ENCODE peak calls at places on chromosome 15, in nine cellular contexts. C, A, J, T, D, U, P, H and L are unnamed samples.

GRCh38 chr15:38002883-38003477 is 68.5 kb downstream of the TMCO5A start:
- DNase-seq in D (peak), U (peak), P (no peak), C (no peak), H (peak), T (peak), J (peak), A (peak), L (peak)

GRCh38 chr15:96586901-96587300 is 256.4 kb downstream of the NR2F2 start:
- DNase-seq in D (no peak), H (no peak), C (no peak), T (no peak), A (no peak), J (no peak), U (no peak), P (no peak), L (no peak)

GRCh38 chr15:78682013-78682651 is 41.1 kb upstream of the CHRNB4 start:
- DNase-seq in J (no peak), A (no peak), U (no peak), P (no peak), D (no peak), H (no peak), C (no peak), T (no peak), L (no peak)

GRCh38 chr15:88907111-88907510 is 6.1 kb downstream of the MFGE8 start:
- DNase-seq in J (no peak), C (no peak), D (no peak), U (no peak), T (no peak), A (no peak), P (no peak), H (no peak), L (no peak)

GRCh38 chr15:94064676-94065313 is 166.6 kb upstream of the MCTP2 start:
- DNase-seq in P (no peak), A (no peak), J (no peak), H (no peak), U (no peak), C (no peak), T (no peak), D (no peak), L (no peak)

GRCh38 chr15:60914360-60914759 is 314.7 kb downstream of the RORA start:
- DNase-seq in P (no peak), A (no peak), D (no peak), T (no peak), U (no peak), H (no peak), C (no peak), J (no peak), L (no peak)

GRCh38 chr15:56281145-56281544 is 37.5 kb upstream of the RFX7 start:
- DNase-seq in J (peak), A (no peak), H (no peak), P (no peak), U (no peak), T (no peak), D (no peak), C (no peak), L (no peak)

GRCh38 chr15:41827290-41827879 is 507 bp upstream of the JMJD7 start:
- DNase-seq in C (no peak), A (peak), D (no peak), J (peak), U (peak), H (no peak), T (peak), P (no peak), L (no peak)

GRCh38 chr15:92811514-92811913 is 88.6 kb upstream of the CHD2 start:
- DNase-seq in P (no peak), C (no peak), H (no peak), T (peak), U (peak), D (no peak), A (peak), J (no peak), L (no peak)

GRCh38 chr15:74869726-74870407 is 3.3 kb downstream of the SCAMP2 start:
- DNase-seq in D (no peak), J (no peak), A (peak), C (no peak), T (no peak), H (peak), U (peak), P (no peak), L (no peak)

GRCh38 chr15:74283366-74283765 is 47.2 kb downstream of the CCDC33 start:
- DNase-seq in H (no peak), J (peak), C (no peak), U (no peak), T (no peak), A (no peak), D (no peak), P (no peak), L (no peak)

GRCh38 chr15:24956131-24956838 is 1.5 kb downstream of the SNRPN start:
- DNase-seq in C (peak), T (no peak), P (no peak), U (no peak), D (peak), A (peak), J (peak), H (peak), L (peak)

GRCh38 chr15:87929835-87930234 is 326.7 kb downstream of the NTRK3 start:
- DNase-seq in U (no peak), P (no peak), D (no peak), A (no peak), C (no peak), H (no peak), J (no peak), T (no peak), L (no peak)

DNA sequence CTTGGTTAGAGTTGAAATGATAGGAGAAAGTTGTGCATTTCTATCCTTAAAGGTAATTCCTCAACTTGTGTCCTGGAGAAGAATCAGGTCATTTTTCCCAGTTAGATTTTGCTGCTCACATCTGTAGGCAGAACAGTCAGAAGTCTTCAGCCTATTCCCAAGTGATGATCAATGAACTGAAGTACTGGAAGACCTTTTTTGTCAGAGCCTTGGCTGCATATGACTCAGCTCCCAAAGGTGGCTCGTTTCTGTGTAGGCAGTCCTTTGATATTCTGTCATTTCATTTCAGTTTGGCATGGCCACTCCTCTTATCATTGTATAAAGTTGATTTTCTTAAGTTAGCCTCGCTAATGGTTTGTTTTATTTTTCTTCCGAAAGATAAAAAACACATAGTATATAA is 90.7 kb downstream of the KLHL25 start:
- DNase-seq in P (no peak), A (no peak), H (peak), J (no peak), C (no peak), U (no peak), T (no peak), D (no peak), L (no peak)
- H3K4me3 ChIP-seq in P (no peak), A (no peak), H (no peak), J (no peak), C (no peak), U (peak), T (no peak), D (no peak), L (no peak)

DNA sequence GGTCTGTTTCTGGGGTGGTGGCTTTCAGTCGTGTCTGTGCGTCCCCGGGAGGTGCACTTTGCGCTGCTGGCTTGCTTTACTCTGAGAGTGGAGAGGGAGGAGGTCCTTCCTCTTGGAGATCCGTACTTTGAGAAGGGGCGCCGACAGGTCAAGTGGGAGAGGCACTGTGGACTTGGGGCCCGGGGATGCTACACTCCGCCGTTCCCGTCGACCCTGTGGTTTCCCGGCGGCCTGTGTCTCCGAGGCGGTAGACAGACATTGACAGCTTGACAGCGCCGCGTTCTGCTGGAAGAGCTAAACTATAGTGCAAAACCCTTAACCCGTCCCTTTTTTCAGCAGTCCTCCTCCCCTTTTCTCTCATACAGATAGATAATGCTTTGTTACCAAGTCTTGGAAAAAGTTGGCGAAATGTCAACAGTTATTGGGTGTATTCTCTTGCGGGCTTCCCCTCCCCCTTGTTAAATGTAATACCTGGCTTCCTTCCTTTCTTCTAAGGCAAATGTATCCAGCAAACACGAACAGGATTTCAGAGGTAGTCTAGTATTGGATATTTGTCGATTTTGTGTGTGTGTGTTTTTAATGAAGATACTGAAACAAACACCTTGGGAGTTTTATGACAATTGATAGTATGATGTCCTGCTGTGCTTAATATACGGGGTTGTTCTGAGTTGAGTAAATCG is 6.6 kb downstream of the TPM1 start:
- DNase-seq in A (peak), P (no peak), U (peak), H (peak), D (no peak), T (no peak), J (peak), C (no peak), L (no peak)
- TF ChIP-seq CTCF in A (no peak), P (no peak), U (no peak), H (no peak), D (no peak), T (no peak), J (no peak), C (no peak), L (no peak)

DNA sequence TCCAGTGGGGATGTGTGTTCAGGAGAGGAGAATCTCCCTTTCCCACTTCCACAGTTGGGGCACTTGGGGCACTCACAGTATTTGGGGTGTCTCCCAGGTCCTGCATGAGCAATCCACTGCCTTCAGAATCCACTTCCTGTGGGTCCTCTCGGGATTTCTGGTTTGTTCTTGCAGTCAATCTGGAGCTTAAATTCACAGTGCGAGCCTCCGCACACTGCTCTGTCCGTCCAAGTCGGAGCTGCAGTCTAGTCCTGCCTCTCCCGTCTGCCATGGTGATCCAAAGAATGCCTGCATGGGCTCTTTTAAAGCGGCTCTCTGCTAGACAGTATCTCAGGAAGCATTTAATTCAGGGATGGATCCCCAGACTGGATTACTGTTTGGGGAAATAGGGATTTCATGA is 142.7 kb downstream of the HCN4 start:
- DNase-seq in D (no peak), H (no peak), A (no peak), C (no peak), P (no peak), J (no peak), T (no peak), U (no peak), L (no peak)
- H3K4me3 ChIP-seq in D (no peak), H (no peak), A (no peak), C (no peak), P (no peak), J (no peak), T (no peak), U (no peak), L (no peak)

DNA sequence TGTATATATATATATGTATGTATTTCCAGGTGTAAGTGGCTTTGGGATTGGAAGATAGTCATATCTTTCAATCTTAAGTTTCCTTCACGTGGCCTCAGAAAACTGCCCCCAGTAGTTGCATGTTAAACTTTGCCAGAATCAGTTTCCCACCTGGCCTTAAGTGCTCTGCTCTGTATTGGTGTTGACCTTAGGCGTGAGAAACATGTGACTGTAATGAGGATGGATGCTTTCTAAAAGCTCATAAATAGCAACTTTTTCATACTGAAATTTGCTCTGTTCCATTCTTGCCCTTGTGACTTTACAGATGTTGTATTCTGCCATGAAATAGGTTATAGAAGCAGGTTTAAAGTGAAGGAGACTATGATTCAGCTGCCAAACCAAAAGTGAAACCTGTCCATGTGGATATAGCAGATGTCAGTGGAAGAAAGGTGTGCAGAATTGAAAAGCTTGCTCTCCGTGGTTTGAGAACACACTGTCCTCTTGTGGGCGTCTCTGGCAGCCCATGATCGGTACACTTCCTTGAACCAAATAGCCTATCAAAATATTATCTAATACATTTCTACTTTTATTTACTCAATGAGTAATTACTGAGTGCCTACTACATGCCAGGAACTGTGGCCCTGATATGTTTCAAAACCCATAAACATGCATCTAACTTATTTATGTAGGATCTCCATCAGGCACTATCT is 15.8 kb downstream of the SCG5 start:
- DNase-seq in T (no peak), U (no peak), A (no peak), D (no peak), H (no peak), J (no peak), C (no peak), P (no peak), L (no peak)
- TF ChIP-seq CTCF in T (no peak), U (peak), A (peak), D (peak), H (no peak), J (no peak), C (peak), P (no peak), L (no peak)

DNA sequence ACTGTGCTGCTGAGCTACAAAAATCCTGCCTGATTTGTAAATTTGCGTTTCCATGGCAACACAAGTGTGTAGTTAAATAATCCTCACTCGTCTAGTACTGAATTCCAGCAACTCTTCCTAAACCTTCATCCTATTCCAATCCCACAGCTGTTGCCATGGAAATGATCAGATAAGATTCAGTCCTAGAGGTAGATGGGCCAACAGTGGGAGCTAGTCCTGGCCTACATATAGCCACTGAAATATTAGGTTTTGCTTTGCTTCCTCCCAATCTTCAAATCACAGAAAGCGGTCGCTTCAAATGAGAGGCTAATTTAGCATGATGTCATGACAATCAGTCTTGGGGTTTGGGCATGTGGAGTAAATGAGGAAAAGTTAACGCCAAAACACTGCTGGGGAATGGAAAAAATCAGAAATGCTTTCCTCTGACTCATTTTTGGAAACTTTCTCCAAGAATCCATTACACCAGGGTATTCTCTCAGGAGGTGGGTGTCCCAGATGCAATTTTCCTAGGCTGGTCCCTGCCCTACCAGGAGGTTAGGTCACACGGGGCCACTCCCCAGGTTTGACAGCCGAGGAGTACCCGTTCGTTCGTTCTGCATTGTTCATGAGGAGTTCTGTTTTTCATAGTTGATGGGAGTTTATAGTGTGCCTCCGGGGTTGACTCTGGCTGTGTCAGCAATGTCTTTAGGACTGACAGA is 159.2 kb upstream of the SLCO3A1 start:
- DNase-seq in C (no peak), H (peak), D (no peak), P (no peak), U (no peak), T (no peak), J (no peak), A (peak), L (no peak)
- H3K4me3 ChIP-seq in C (no peak), H (peak), D (no peak), P (no peak), U (no peak), T (no peak), J (no peak), A (no peak), L (no peak)

DNA sequence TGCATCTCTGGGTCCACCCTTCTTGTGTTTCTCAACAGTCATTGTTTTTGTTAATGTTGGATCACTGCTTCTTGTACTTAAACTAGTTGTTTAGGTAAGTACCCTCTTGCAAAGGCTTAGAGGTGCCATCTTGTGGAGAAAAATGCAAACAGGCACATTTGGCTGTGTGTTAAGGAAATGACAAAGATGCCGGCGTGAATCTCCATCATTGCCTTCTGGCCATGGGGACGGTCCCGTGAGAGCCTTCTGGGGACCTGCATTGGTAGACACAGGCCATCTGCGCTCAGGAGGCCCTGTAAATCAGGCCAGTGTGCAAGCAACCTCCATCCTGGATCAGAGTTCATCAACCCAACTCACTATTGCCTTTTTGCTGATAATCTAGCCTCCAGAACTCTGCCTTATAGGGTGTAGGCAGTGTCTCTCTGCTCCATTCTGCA is 158.6 kb upstream of the NR2E3 start:
- DNase-seq in D (peak), U (peak), H (peak), J (peak), P (peak), A (peak), C (peak), T (no peak), L (peak)
- TF ChIP-seq CTCF in D (peak), U (peak), H (peak), J (peak), P (peak), A (peak), C (peak), T (peak), L (peak)

DNA sequence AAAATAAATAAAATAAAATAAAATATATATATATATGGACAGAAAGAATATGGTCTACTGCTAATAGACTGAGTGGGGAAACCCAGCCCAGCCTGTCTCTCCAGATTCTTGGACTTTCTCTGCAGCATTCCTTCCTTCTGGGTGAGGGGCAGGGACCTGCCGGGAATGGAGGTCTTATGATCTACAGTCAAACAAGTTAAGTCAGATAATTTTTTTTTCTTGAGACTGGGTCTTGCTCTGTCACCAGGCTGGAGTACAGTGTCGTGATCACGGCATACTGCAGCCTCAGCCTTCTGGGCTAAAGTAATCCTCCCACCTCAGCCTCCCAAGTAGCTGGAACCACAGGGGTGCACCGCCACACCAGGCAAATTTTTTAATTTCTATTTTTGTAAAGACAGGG is 33.5 kb upstream of the ZNF774 start:
- DNase-seq in T (no peak), C (no peak), J (no peak), H (no peak), P (no peak), A (no peak), D (no peak), U (no peak), L (no peak)
- H3K4me3 ChIP-seq in T (no peak), C (no peak), J (no peak), H (no peak), P (no peak), A (no peak), D (no peak), U (no peak), L (no peak)